ENCODE peak calls at places on chromosome 6, in six cellular contexts. A, W, T, D, K and X are unnamed samples.

GRCh38 chr6:38489951-38490350 is 149.8 kb downstream of the BTBD9 start:
- DNase-seq in A (no peak), W (no peak), T (no peak), D (no peak), K (no peak), X (no peak)

GRCh38 chr6:101765281-101765680 is 371.8 kb downstream of the GRIK2 start:
- DNase-seq in A (no peak), W (no peak), T (no peak), D (no peak), K (no peak), X (no peak)

GRCh38 chr6:111750753-111751684 is 122.2 kb downstream of the FYN start:
- DNase-seq in A (no peak), W (peak; percentile 78), T (peak; percentile 64), D (no peak), K (no peak), X (peak; percentile 50)

GRCh38 chr6:75349262-75349984 is 64.8 kb upstream of the TMEM30A start:
- DNase-seq in A (peak; percentile 86), W (no peak), T (no peak), D (no peak), K (no peak), X (no peak)

GRCh38 chr6:150599199-150600002 is at the start of gene PLEKHG1:
- DNase-seq in A (peak; percentile 81), W (no peak), T (peak; percentile 97), D (peak; percentile 74), K (peak; percentile 96), X (peak; percentile 46)

GRCh38 chr6:109428889-109429477 is 11.4 kb downstream of the PPIL6 start:
- DNase-seq in A (no peak), W (no peak), T (no peak), D (no peak), K (no peak), X (no peak)

GRCh38 chr6:77650098-77650663 is 2.7 kb upstream of the MEI4 start:
- DNase-seq in A (peak; percentile 73), W (no peak), T (no peak), D (no peak), K (peak; percentile 79), X (peak; percentile 4)

GRCh38 chr6:7726416-7727149 is 684 bp downstream of the BMP6 start:
- DNase-seq in A (peak; percentile 44), W (no peak), T (no peak), D (no peak), K (peak; percentile 82), X (no peak)

GRCh38 chr6:141541766-141542324 is 590.9 kb upstream of the GJE1 start:
- DNase-seq in A (no peak), W (no peak), T (no peak), D (no peak), K (no peak), X (no peak)

GRCh38 chr6:118562959-118563358 is 14.9 kb downstream of the PLN start:
- DNase-seq in A (no peak), W (no peak), T (no peak), D (no peak), K (no peak), X (no peak)

GRCh38 chr6:32622545-32623401 is 14.4 kb upstream of the HLA-DQA1 start:
- DNase-seq in A (peak; percentile 69), W (peak; percentile 69), T (peak; percentile 64), D (no peak), K (peak; percentile 81), X (no peak)

GRCh38 chr6:1604347-1604990 is 5.2 kb upstream of the FOXC1 start:
- DNase-seq in A (peak; percentile 89), W (peak; percentile 40), T (peak; percentile 60), D (peak; percentile 89), K (peak; percentile 94), X (peak; percentile 71)

DNA sequence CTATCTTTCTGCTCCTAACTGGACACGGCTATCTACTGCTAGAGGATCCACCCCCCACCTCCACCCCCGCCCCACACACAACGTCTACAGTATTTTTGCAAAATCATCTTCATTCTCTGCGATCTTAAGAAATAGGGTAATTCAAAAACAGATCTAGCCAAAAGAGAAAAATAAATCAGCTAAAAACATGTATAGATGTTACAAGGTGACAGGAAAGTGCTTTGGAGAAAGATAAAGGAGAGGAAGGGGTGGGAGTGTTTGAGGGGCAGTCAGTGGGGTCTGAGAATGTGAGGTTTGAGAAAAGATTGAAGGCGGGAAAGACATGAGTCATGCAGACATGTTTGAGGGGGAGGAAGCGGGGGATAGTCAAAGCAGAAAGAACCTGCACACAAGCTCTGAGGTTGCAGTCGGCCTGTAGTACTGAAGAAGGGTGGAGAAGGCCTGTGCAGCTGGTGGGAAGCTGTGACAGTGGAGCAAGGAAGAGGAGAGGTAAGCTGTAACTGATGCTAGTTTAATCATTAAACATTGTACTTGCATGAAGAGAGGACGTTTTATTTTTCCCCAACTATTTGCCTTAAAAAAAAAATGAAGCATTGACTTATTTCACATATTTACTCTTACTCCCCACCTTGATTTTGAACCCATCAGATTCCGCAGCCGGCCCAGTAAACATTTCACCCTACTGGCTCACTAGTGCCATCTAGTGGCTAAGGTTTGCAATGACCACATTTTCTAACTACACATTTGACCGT is 332.6 kb downstream of the ADGRB3 start:
- DNase-seq in A (peak; percentile 81), W (peak; percentile 20), T (peak; percentile 54), D (peak; percentile 66), K (no peak), X (peak; percentile 15)
- H3K9me3 ChIP-seq in A (no peaks in the 10 kb centered on the region), W (no peaks in the 10 kb centered on the region), T (no peaks in the 10 kb centered on the region), D (no peaks in the 10 kb centered on the region), K (no peaks in the 10 kb centered on the region), X (no peaks in the 10 kb centered on the region)

DNA sequence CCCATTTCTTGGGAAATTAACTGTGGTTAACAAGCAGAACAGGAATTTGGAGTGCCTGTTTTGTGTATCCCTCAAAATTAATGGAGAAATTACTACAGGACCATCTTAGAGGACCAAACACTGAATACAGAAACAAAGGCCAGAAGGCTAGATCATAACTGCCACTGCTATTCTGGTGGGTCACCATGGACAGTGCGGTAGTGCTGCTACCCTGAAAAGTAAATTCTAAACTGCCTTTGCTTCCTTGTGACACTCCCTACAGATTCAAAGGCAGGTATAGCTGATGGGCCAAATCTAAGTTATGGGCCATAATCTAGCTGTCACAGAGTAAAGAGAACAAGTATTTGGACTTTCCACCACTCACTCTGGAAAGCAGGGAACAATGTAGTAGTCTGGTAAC is 575.8 kb upstream of the ADGRB3 start:
- DNase-seq in A (no peak), W (no peak), T (no peak), D (no peak), K (no peak), X (no peak)
- H3K9me3 ChIP-seq in A (no peaks in the 10 kb centered on the region), W (no peaks in the 10 kb centered on the region), T (no peaks in the 10 kb centered on the region), D (no peaks in the 10 kb centered on the region), K (peaks cover 11% of the 10 kb centered on the region), X (peaks cover 4% of the 10 kb centered on the region)

GRCh38 chr6:22748681-22749080 is 179.3 kb downstream of the HDGFL1 start:
- DNase-seq in A (no peak), W (no peak), T (no peak), D (no peak), K (no peak), X (no peak)
- H3K9me3 ChIP-seq in A (no peaks in the 10 kb centered on the region), W (no peaks in the 10 kb centered on the region), T (no peaks in the 10 kb centered on the region), D (no peaks in the 10 kb centered on the region), K (peaks cover 3% of the 10 kb centered on the region), X (no peaks in the 10 kb centered on the region)

GRCh38 chr6:17897681-17898080 is 89.8 kb downstream of the KIF13A start:
- DNase-seq in A (no peak), W (no peak), T (no peak), D (no peak), K (no peak), X (no peak)
- H3K9me3 ChIP-seq in A (peaks cover 3% of the 10 kb centered on the region), W (no peaks in the 10 kb centered on the region), T (peaks cover 1% of the 10 kb centered on the region), D (peaks cover 4% of the 10 kb centered on the region), K (peaks cover 25% of the 10 kb centered on the region), X (peaks cover 9% of the 10 kb centered on the region)

DNA sequence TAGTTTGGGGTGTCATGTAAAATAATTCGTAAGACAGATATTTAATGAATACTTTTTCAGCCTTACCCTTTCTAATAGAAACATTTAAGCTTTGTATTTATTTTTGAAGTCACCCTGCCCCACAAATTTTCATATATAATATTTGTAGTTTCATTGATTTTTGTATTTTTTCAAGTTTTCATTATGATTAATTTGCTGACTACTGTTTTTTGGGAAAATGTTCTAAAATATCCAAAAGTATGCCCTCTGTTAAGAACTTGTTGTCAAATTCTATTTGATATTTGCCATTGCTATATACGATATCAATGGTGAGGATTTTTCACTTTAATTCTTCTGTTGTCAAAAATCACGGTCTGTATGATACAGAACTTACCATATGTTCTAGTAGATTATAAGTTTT is 793.9 kb upstream of the CITED2 start:
- DNase-seq in A (no peak), W (no peak), T (no peak), D (no peak), K (no peak), X (no peak)
- H3K9me3 ChIP-seq in A (no peaks in the 10 kb centered on the region), W (no peaks in the 10 kb centered on the region), T (no peaks in the 10 kb centered on the region), D (no peaks in the 10 kb centered on the region), K (no peaks in the 10 kb centered on the region), X (no peaks in the 10 kb centered on the region)

GRCh38 chr6:88662163-88662580 is 301.2 kb downstream of the RNGTT start:
- DNase-seq in A (no peak), W (no peak), T (peak; percentile 76), D (no peak), K (no peak), X (no peak)

GRCh38 chr6:88662653-88663174 is 300.7 kb downstream of the RNGTT start:
- DNase-seq in A (no peak), W (no peak), T (no peak), D (no peak), K (no peak), X (no peak)

GRCh38 chr6:88663801-88664200 is 299.6 kb downstream of the RNGTT start:
- DNase-seq in A (no peak), W (no peak), T (no peak), D (no peak), K (no peak), X (no peak)

GRCh38 chr6:88665131-88665530 is 298.3 kb downstream of the RNGTT start:
- DNase-seq in A (no peak), W (no peak), T (no peak), D (no peak), K (no peak), X (no peak)

GRCh38 chr6:88661136-88661535 is 302.3 kb downstream of the RNGTT start:
- DNase-seq in A (no peak), W (no peak), T (no peak), D (no peak), K (no peak), X (no peak)
- H3K9me3 ChIP-seq in A (no peaks in the 10 kb centered on the region), W (no peaks in the 10 kb centered on the region), T (no peaks in the 10 kb centered on the region), D (peaks cover 6% of the 10 kb centered on the region), K (peaks cover 80% of the 10 kb centered on the region), X (peaks cover 7% of the 10 kb centered on the region)

DNA sequence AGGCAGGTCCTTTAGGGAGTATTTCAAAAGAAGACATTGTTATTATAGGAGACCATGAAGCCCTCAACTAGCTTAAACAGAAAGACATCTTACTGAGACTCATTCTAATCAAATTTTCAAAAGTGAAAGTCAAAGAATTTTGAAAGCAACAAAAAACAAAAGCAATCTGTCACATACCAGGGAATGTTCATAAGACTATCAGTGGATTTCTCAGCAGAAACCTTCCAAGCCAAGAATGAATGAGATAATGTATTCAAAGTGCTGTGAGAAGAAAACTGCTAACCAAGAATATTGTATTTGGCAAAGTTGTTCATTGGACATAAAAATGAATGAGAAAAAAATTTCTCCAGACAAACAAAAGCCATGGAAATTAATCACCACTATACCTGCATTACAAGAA is 48.2 kb upstream of the FUT9 start:
- DNase-seq in A (no peak), W (no peak), T (no peak), D (no peak), K (no peak), X (no peak)
- H3K9me3 ChIP-seq in A (no peaks in the 10 kb centered on the region), W (no peaks in the 10 kb centered on the region), T (no peaks in the 10 kb centered on the region), D (peaks cover 6% of the 10 kb centered on the region), K (peaks cover 38% of the 10 kb centered on the region), X (no peaks in the 10 kb centered on the region)

GRCh38 chr6:164663634-164664033 is 645.8 kb downstream of the C6orf118 start:
- DNase-seq in A (no peak), W (no peak), T (no peak), D (no peak), K (no peak), X (no peak)
- H3K9me3 ChIP-seq in A (no peaks in the 10 kb centered on the region), W (no peaks in the 10 kb centered on the region), T (no peaks in the 10 kb centered on the region), D (no peaks in the 10 kb centered on the region), K (no peaks in the 10 kb centered on the region), X (no peaks in the 10 kb centered on the region)